ENCODE peak calls at places on chromosomes 13 and 19, in four cellular contexts. M is HCT116, U is neural progenitor cell, V is PC-3. D is an unnamed sample.

GRCh38 chr13:24644051-24644450 is 36.2 kb upstream of the ATP12A start:
- DNase-seq in U (no peak), V (peak; percentile 27), M (no peak), D (peak; percentile 24)

GRCh38 chr13:113116206-113116800 is 6.3 kb upstream of the F10 start:
- DNase-seq in U (no peak), M (no peak), V (no peak), D (no peak)

GRCh38 chr13:40445557-40445990 is 220.9 kb downstream of the FOXO1 start:
- DNase-seq in U (no peak), M (no peak), V (peak; percentile 74), D (no peak)

GRCh38 chr19:41785653-41786052 is 10.7 kb upstream of the CEACAM3 start:
- DNase-seq in U (peak; percentile 76), V (peak; percentile 83), M (peak; percentile 80), D (peak; percentile 71)

GRCh38 chr13:86563308-86563707 is 764.1 kb upstream of the SLITRK6 start:
- DNase-seq in U (no peak), M (no peak), V (peak; percentile 63), D (peak; percentile 65)

GRCh38 chr19:48249502-48250014 is 6.2 kb downstream of the CARD8 start:
- DNase-seq in M (no peak), U (no peak), V (no peak), D (no peak)

GRCh38 chr13:94967183-94968039 is 255.1 kb upstream of the SOX21 start:
- DNase-seq in U (peak; percentile 85), V (peak; percentile 34), M (no peak), D (peak; percentile 53)

GRCh38 chr13:38369058-38369457 is 19.4 kb downstream of the UFM1 start:
- DNase-seq in V (no peak), M (no peak), U (no peak), D (no peak)

DNA sequence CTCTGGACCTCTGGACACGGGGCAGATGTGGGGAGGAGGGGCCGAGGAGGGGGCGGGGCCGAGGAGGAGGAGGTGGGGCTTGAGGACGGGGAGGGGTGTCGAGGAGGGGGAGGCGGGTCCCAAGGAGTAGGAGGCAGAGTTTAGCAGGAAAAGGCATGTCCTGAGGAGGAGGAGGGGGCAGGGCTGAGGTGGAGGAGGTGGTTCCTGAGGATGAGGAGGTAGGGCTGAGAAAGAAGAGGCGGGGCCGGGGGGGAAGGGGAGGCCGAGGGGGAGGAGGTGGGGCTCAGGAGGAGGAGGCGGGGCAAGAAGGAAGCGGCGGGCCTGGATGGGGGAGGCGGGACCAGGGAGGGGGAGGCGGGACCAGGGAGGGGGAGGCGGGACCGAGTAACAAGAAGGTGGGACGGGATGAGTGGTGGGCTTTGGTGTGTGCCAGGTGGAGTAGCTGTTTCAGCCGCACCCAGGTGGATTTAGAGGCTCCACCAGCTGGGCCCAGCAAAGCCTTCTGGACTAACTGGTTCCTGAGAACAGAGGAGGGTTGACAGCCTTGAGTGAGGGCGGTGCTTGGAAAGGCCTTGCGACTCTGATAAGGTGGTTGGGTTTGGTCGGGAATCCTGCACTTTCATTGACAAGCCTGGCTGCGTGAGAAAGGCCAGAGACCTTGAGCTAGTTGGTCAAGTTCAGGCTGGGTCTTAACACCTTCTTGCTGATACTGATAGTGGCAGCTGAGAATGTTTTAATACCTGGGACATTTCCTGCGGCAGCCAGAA is 7.7 kb downstream of the TECR start:
- DNase-seq in U (peak; percentile 95), M (peak; percentile 88), V (peak; percentile 88), D (peak; percentile 50)
- TF ChIP-seq EZH2phosphoT487 in U (no peak), M (no peak), V (no peak), D (no peak)

DNA sequence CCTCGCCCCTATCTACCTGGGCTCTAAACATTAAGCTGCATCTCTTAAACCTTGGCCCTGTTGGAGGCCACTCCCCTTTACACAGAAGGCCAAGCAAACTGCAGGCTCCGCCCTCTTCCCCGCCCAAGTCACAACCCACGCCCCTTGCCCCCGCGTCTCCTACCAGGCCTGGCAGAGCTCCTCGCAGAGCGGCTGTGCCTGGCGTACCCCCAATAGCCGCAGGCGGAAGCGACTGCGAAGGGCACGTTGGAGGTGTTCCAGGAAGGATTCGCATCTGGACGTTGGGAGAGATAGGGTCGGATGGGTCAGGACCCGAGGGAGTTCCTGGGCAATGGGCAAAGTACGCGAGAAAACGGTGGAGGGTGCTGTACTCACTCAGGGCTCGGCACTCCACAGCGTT is 5.9 kb downstream of the RTBDN start:
- DNase-seq in M (no peak), V (peak; percentile 49), U (peak; percentile 79), D (peak; percentile 29)
- H3K9ac ChIP-seq in M (no peak overlapping the region), V (no peak overlapping the region), U (no peak overlapping the region), D (no peak overlapping the region)

DNA sequence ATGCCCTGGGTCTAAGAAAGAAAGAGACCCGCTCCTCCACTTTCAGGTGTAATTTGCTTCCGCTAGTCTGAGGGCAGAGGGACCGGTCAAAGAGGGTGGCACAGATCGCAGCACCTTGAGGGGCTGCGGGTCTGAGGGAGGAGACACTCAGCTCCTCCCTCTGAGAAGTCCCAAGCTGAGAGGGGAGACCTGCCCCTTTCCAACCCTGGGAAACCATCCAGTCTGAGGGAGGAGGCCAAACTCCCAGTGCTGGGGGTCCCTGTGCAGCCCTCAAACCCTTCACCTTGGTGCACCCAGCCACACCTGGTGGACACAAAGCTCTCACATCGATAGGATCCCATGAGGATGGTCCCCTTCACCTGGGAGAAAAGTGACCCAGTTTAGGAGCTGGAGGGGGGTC is 13.0 kb downstream of the MISP start:
- DNase-seq in V (no peak), M (no peak), U (no peak), D (no peak)
- TF ChIP-seq EZH2phosphoT487 in V (no peak), M (no peak), U (no peak), D (no peak)

GRCh38 chr13:101152184-101152583 is 264.1 kb downstream of the NALCN start:
- DNase-seq in M (no peak), U (no peak), V (no peak), D (no peak)
- H3K9ac ChIP-seq in M (no peak overlapping the region), U (no peak overlapping the region), V (no peak overlapping the region), D (no peak overlapping the region)

GRCh38 chr13:42526276-42526675 is 47.7 kb upstream of the TNFSF11 start:
- DNase-seq in U (no peak), M (no peak), V (no peak), D (no peak)

GRCh38 chr13:42524487-42525034 is 49.4 kb upstream of the TNFSF11 start:
- DNase-seq in V (peak; percentile 30), M (no peak), U (no peak), D (no peak)

DNA sequence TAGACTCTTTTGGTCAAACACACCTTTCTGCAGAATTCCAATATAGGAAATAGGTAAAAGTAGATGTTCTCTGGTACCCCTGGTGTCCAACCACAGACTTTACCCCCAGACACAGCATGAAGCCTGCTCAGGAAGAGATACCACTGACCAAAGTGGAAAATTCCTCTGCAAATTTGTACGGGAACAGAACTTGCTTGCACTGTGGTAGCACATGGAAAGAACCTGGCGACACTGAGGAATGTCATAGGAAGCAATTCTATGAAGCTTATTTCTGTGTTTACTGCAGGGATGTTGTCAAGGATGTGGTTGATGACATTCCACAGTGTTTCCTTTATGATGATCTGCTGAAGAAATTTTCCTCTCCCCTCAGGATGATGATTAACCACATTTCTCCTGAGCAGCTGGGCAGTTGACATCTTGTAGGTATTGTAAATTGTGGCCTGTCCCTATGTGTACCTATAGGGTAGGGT is 48.9 kb upstream of the TNFSF11 start:
- DNase-seq in M (no peak), U (no peak), V (peak; percentile 83), D (peak; percentile 15)
- TF ChIP-seq EZH2phosphoT487 in M (no peak), U (no peak), V (no peak), D (no peak)

GRCh38 chr19:49638360-49638759 is 1.6 kb downstream of the RRAS start:
- DNase-seq in V (no peak), U (peak; percentile 69), M (no peak), D (peak; percentile 79)

GRCh38 chr19:49635530-49636229 is 4.3 kb downstream of the RRAS start:
- DNase-seq in V (no peak), M (no peak), U (no peak), D (peak; percentile 43)

GRCh38 chr19:49636230-49636932 is 3.6 kb downstream of the RRAS start:
- DNase-seq in M (no peak), U (peak; percentile 21), V (no peak), D (no peak)

GRCh38 chr19:49639401-49640112 is 386 bp downstream of the RRAS start:
- DNase-seq in V (no peak), U (peak; percentile 31), M (no peak), D (peak; percentile 54)

GRCh38 chr19:49637865-49638350 is 2.0 kb downstream of the RRAS start:
- DNase-seq in M (no peak), U (peak; percentile 64), V (peak; percentile 87), D (peak; percentile 88)
- H3K9ac ChIP-seq in M (peak overlapping the region; percentile 99), U (no peak overlapping the region), V (peak overlapping the region; percentile 29), D (peak overlapping the region; percentile 95)

DNA sequence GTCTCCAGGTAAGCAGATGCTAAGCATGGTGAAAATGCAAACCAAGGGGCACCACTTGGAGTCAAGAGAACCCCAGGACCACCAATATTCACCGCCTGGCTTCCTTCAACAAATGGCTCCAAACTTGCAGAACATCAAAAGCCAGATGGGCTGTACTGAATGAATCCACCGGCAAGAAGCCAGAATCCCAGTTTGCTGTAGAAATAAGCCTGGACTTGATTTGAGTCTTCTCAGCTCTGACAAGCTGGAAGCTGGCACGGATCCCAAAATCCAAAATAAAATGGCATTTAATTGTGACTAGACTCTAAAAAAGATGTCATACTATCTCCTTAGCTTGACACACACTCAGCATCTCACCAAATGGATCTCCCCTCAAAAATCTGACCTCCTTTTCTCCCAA is 11.9 kb downstream of the EFNB2 start:
- DNase-seq in V (no peak), M (no peak), U (no peak), D (no peak)
- TF ChIP-seq EZH2phosphoT487 in V (no peak), M (no peak), U (no peak), D (no peak)

GRCh38 chr13:74129500-74130144 is 4.6 kb downstream of the KLF12 start:
- DNase-seq in U (no peak), M (no peak), V (peak; percentile 26), D (peak; percentile 59)
- H3K9ac ChIP-seq in U (no peak overlapping the region), M (no peak overlapping the region), V (no peak overlapping the region), D (peak overlapping the region; percentile 41)

D was measured in GM23248.